ENCODE peak calls at places on chromosomes 1 and 21, in ten cellular contexts. K, F, G, Q, S, R, C, D, A and I are unnamed samples.

GRCh38 chr1:239478069-239478468 is 91.7 kb downstream of the CHRM3 start:
- DNase-seq in K (no peak), F (no peak), G (no peak), Q (no peak), S (no peak), R (no peak), C (no peak), D (no peak), A (no peak), I (no peak)

GRCh38 chr1:161988413-161988812 is 35.3 kb downstream of the OLFML2B start:
- DNase-seq in K (no peak), F (no peak), G (no peak), Q (no peak), S (no peak), R (no peak), C (no peak), D (no peak), A (no peak), I (no peak)

GRCh38 chr1:160646192-160646591 is 652 bp downstream of the SLAMF1 start:
- DNase-seq in K (no peak), F (no peak), G (no peak), Q (no peak), S (no peak), R (no peak), C (no peak), D (no peak), A (no peak), I (no peak)

GRCh38 chr21:38404134-38404533 is 94.1 kb downstream of the ERG start:
- DNase-seq in K (no peak), F (no peak), G (no peak), Q (no peak), S (no peak), R (no peak), C (no peak), D (no peak), A (no peak), I (no peak)

GRCh38 chr1:3879787-3880428 is 20.2 kb downstream of the C1orf174 start:
- DNase-seq in K (no peak), F (no peak), G (no peak), Q (no peak), S (no peak), R (no peak), C (no peak), D (no peak), A (no peak), I (no peak)

GRCh38 chr1:169509354-169509753 is 23.6 kb upstream of the SLC19A2 start:
- DNase-seq in K (no peak), F (no peak), G (no peak), Q (no peak), S (no peak), R (no peak), C (no peak), D (no peak), A (no peak), I (no peak)

GRCh38 chr1:87435484-87435883 is 106.8 kb downstream of the LMO4 start:
- DNase-seq in K (no peak), F (no peak), G (no peak), Q (no peak), S (peak), R (no peak), C (no peak), D (no peak), A (no peak), I (no peak)

GRCh38 chr1:239221656-239222055 is 164.7 kb upstream of the CHRM3 start:
- DNase-seq in K (no peak), F (no peak), G (no peak), Q (no peak), S (no peak), R (no peak), C (no peak), D (no peak), A (no peak), I (no peak)

GRCh38 chr1:67847466-67847865 is 14.2 kb upstream of the GNG12 start:
- DNase-seq in K (no peak), F (no peak), G (no peak), Q (peak), S (peak), R (no peak), C (no peak), D (no peak), A (no peak), I (no peak)

DNA sequence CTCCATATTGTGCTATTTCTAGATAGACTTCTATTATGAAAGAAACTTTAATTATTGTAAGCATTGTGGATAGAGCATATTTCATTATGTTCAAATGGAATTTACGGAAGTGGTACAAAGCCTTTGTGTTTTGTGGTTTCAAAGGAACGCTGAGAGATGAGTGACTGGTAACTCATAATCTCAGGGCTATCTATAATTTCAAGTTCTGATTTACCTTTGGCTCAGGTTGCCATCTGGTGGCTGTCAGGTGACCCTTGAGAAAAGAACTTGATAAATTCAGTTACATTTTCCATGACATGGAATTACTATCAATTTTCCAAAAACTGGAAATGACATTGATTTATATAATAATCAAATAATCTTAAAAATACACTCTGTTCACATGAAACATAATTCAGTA is 12.2 kb downstream of the NTNG1 start:
- DNase-seq in K (no peak), F (no peak), G (no peak), Q (no peak), S (no peak), R (no peak), C (no peak), D (no peak), A (no peak), I (no peak)
- TF ChIP-seq CTCF in K (peak), F (no peak), G (no peak), Q (no peak), S (no peak), R (no peak), C (peak), D (peak), A (no peak), I (no peak)

GRCh38 chr1:82755671-82756070 is 954.9 kb downstream of the ADGRL2 start:
- DNase-seq in K (no peak), F (no peak), G (no peak), Q (no peak), S (no peak), R (no peak), C (no peak), D (no peak), A (no peak), I (no peak)

GRCh38 chr1:82762829-82763532 is 962.2 kb downstream of the ADGRL2 start:
- DNase-seq in K (no peak), F (no peak), G (no peak), Q (no peak), S (no peak), R (no peak), C (no peak), D (peak), A (no peak), I (no peak)

GRCh38 chr1:82759035-82759434 is 958.3 kb downstream of the ADGRL2 start:
- DNase-seq in K (peak), F (no peak), G (no peak), Q (no peak), S (no peak), R (no peak), C (no peak), D (no peak), A (no peak), I (no peak)
- TF ChIP-seq CTCF in K (peak), F (no peak), G (no peak), Q (no peak), S (no peak), R (peak), C (peak), D (no peak), A (no peak), I (no peak)

GRCh38 chr1:191993549-191993948 is 164.7 kb upstream of the RGS18 start:
- DNase-seq in K (peak), F (no peak), G (peak), Q (peak), S (peak), R (no peak), C (no peak), D (no peak), A (no peak), I (no peak)
- TF ChIP-seq CTCF in K (peak), F (no peak), G (peak), Q (peak), S (peak), R (no peak), C (no peak), D (peak), A (no peak), I (no peak)

DNA sequence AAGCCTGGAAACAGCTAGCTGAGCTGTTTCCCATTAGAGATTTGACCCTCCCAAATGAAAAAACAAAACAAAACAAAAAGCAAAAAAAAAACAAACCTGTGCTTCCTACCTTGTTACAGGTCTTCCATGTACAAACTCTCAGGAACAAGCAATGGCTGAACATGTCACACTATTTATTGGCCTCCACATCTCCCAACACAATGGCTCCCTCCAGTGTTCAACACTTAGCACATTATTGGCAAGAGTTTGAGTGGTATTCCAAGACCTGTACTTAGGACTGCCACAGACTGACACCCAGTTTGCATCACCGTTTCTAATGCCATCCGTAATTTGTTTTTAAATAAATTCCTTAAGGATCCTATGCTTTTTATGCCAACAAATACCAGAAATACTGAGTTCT is 195.0 kb upstream of the OLFM3 start:
- DNase-seq in K (peak), F (no peak), G (no peak), Q (no peak), S (peak), R (peak), C (peak), D (peak), A (no peak), I (no peak)
- TF ChIP-seq CTCF in K (peak), F (no peak), G (no peak), Q (peak), S (peak), R (peak), C (peak), D (peak), A (peak), I (no peak)

DNA sequence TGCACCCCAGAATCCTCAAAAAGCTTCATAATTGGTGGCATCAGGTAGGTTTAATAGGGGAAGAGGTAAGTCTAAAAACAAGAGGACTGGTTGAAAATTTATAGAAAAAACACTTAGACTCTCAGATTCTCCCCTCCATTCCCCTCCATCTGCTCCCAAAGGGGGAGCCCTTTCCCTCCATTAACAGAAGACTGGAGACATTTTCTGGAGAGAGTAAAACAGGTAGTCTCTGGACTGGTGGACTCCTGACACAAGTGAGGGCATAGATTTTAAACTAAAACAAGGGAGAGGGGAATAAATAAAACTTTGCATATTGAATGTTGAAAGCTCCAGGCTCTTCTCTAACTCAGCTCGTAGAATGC is 54.0 kb upstream of the IPO9 start:
- DNase-seq in K (no peak), F (no peak), G (no peak), Q (no peak), S (no peak), R (no peak), C (no peak), D (no peak), A (no peak), I (no peak)
- TF ChIP-seq CTCF in K (no peak), F (no peak), G (peak), Q (peak), S (peak), R (no peak), C (no peak), D (no peak), A (no peak), I (no peak)

GRCh38 chr1:167413328-167413727 is 105.0 kb downstream of the CD247 start:
- DNase-seq in K (no peak), F (no peak), G (no peak), Q (no peak), S (no peak), R (no peak), C (no peak), D (no peak), A (no peak), I (no peak)
- TF ChIP-seq CTCF in K (no peak), F (no peak), G (no peak), Q (no peak), S (no peak), R (no peak), C (no peak), D (no peak), A (no peak), I (no peak)

GRCh38 chr1:59877108-59877682 is 49.4 kb downstream of the CYP2J2 start:
- DNase-seq in K (no peak), F (no peak), G (no peak), Q (no peak), S (no peak), R (no peak), C (no peak), D (no peak), A (no peak), I (no peak)

GRCh38 chr1:59880735-59881134 is 45.8 kb downstream of the CYP2J2 start:
- DNase-seq in K (no peak), F (peak), G (no peak), Q (no peak), S (peak), R (no peak), C (no peak), D (no peak), A (no peak), I (no peak)

GRCh38 chr1:59879556-59879955 is 47.0 kb downstream of the CYP2J2 start:
- DNase-seq in K (peak), F (peak), G (peak), Q (peak), S (peak), R (peak), C (peak), D (peak), A (peak), I (peak)

GRCh38 chr1:59880001-59880400 is 46.6 kb downstream of the CYP2J2 start:
- DNase-seq in K (no peak), F (no peak), G (no peak), Q (no peak), S (peak), R (no peak), C (no peak), D (no peak), A (no peak), I (no peak)

DNA sequence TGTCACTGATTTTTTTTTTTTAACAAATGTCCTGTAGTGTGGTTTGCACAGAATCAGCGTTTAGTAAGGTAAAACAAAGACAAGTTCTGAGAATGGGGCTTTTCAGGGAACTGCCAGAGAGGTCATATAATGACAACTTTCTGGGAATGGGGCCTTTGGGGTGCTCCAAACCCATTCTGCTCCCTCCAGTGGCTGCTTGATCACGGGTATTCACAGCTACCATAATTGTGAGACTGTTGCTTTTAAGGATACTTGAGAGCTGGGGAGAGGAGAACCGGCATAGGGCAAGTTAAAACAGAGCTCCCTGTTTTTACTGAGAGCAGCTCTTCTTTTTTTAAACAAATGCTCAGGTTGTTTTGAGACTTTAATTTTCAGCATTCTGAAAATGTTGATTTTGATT is 48.2 kb downstream of the CYP2J2 start:
- DNase-seq in K (no peak), F (no peak), G (no peak), Q (no peak), S (no peak), R (no peak), C (no peak), D (no peak), A (no peak), I (no peak)
- TF ChIP-seq CTCF in K (no peak), F (no peak), G (no peak), Q (no peak), S (no peak), R (no peak), C (no peak), D (no peak), A (no peak), I (no peak)

DNA sequence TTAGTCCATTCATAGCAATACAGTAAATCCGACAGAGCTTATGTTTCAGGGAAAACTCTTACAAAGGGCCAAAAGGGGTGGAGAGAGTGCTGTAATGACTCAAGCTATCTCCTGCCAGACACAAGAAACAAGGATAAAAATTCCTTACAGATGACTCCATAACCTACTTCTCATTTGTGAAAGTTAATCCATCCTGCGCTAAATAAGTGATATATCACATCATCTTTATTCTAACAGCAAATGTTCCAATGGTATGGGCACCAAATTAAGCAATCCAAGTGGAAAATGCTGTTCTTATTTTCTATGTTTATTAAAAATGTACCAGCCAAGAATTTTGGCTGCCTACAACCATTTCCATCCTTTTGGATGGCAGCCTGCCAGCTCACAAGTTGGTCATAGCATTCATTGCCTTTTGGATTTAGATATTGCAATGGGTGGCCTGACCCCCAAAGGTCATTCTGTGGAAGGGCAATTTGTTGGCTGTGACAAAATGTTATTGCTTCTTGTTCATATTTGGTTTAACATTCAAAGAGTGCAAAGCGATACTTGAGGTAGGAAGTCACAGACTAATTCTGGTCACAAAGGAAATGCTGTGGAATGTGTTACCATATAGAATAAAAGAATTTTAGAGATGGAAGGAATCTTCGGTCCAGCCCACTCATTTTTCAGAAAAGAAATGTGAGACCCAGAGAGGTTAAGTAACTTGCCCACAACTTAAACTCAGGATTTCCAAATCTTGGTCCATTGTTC is 2.8 kb upstream of the ENAH start:
- DNase-seq in K (peak), F (peak), G (peak), Q (peak), S (peak), R (no peak), C (no peak), D (peak), A (no peak), I (peak)
- TF ChIP-seq CTCF in K (peak), F (no peak), G (no peak), Q (no peak), S (no peak), R (peak), C (no peak), D (peak), A (no peak), I (no peak)